ENCODE peak calls at places on chromosome 9, in four cellular contexts. One of them, this sample, is unnamed.
A peak's percentile ranks its signal among the peaks of the same experiment; 100 is the strongest.

GRCh38 chr9:136089697-136090045 is 5.4 kb downstream of the NACC2 start:
- DNase-seq in dorsolateral prefrontal cortex: no peak
- DNase-seq in upper lobe of right lung: no peak
- DNase-seq in uterus: no peak
- DNase-seq in this sample: no peak

GRCh38 chr9:27701664-27702063 is 128.4 kb upstream of the C9orf72 start:
- DNase-seq in uterus: no peak
- DNase-seq in upper lobe of right lung: no peak
- DNase-seq in dorsolateral prefrontal cortex: no peak
- DNase-seq in this sample: no peak

GRCh38 chr9:83649515-83649914 is 26.6 kb downstream of the IDNK start:
- DNase-seq in uterus: no peak
- DNase-seq in upper lobe of right lung: no peak
- DNase-seq in dorsolateral prefrontal cortex: no peak
- DNase-seq in this sample: no peak

GRCh38 chr9:89433826-89434225 is 64.1 kb downstream of the SEMA4D start:
- DNase-seq in dorsolateral prefrontal cortex: no peak
- DNase-seq in uterus: no peak
- DNase-seq in upper lobe of right lung: no peak
- DNase-seq in this sample: peak; percentile 16

GRCh38 chr9:86601697-86602096 is 247.5 kb upstream of the TUT7 start:
- DNase-seq in upper lobe of right lung: no peak
- DNase-seq in dorsolateral prefrontal cortex: no peak
- DNase-seq in uterus: no peak
- DNase-seq in this sample: no peak

GRCh38 chr9:114406441-114406840 is 18.7 kb upstream of the AKNA start:
- DNase-seq in dorsolateral prefrontal cortex: no peak
- DNase-seq in upper lobe of right lung: no peak
- DNase-seq in uterus: no peak
- DNase-seq in this sample: no peak

GRCh38 chr9:114606068-114606467 is 5.0 kb upstream of the TMEM268 start:
- DNase-seq in uterus: no peak
- DNase-seq in dorsolateral prefrontal cortex: no peak
- DNase-seq in upper lobe of right lung: no peak
- DNase-seq in this sample: no peak

GRCh38 chr9:5750569-5750968 is 82.3 kb downstream of the ERMP1 start:
- DNase-seq in uterus: no peak
- DNase-seq in upper lobe of right lung: no peak
- DNase-seq in dorsolateral prefrontal cortex: no peak
- DNase-seq in this sample: no peak

GRCh38 chr9:134707031-134707680 is 65.6 kb downstream of the COL5A1 start:
- DNase-seq in dorsolateral prefrontal cortex: no peak
- DNase-seq in upper lobe of right lung: no peak
- DNase-seq in uterus: peak; percentile 93
- DNase-seq in this sample: peak; percentile 43

GRCh38 chr9:127248241-127248640 is 16.3 kb upstream of the GARNL3 start:
- DNase-seq in upper lobe of right lung: no peak
- DNase-seq in dorsolateral prefrontal cortex: no peak
- DNase-seq in uterus: no peak
- DNase-seq in this sample: no peak

GRCh38 chr9:4042966-4043365 is 256.9 kb downstream of the GLIS3 start:
- DNase-seq in dorsolateral prefrontal cortex: no peak
- DNase-seq in uterus: no peak
- DNase-seq in upper lobe of right lung: no peak
- DNase-seq in this sample: no peak

GRCh38 chr9:132214027-132214622 is 52.3 kb downstream of the NTNG2 start:
- DNase-seq in upper lobe of right lung: peak; percentile 82
- DNase-seq in dorsolateral prefrontal cortex: peak; percentile 49
- DNase-seq in uterus: peak; percentile 79
- DNase-seq in this sample: peak; percentile 40

GRCh38 chr9:80701061-80701460 is 988.3 kb downstream of the TLE1 start:
- DNase-seq in uterus: no peak
- DNase-seq in dorsolateral prefrontal cortex: no peak
- DNase-seq in upper lobe of right lung: no peak
- DNase-seq in this sample: no peak

GRCh38 chr9:32873131-32873530 is 89.8 kb downstream of the TMEM215 start:
- DNase-seq in uterus: no peak
- DNase-seq in upper lobe of right lung: no peak
- DNase-seq in dorsolateral prefrontal cortex: no peak
- DNase-seq in this sample: no peak

GRCh38 chr9:4344946-4345345 is 45.1 kb upstream of the GLIS3 start:
- DNase-seq in uterus: no peak
- DNase-seq in upper lobe of right lung: no peak
- DNase-seq in dorsolateral prefrontal cortex: no peak
- DNase-seq in this sample: no peak

GRCh38 chr9:136745389-136746218 is 2.7 kb downstream of the LCN6 start:
- DNase-seq in dorsolateral prefrontal cortex: no peak
- DNase-seq in uterus: peak; percentile 44
- DNase-seq in upper lobe of right lung: no peak
- DNase-seq in this sample: no peak

GRCh38 chr9:71911908-71912325 is 478 bp downstream of the C9orf85 start:
- DNase-seq in upper lobe of right lung: no peak
- DNase-seq in uterus: no peak
- DNase-seq in dorsolateral prefrontal cortex: no peak
- DNase-seq in this sample: no peak

GRCh38 chr9:105401651-105402050 is 46.2 kb upstream of the FSD1L start:
- DNase-seq in dorsolateral prefrontal cortex: no peak
- DNase-seq in uterus: no peak
- DNase-seq in upper lobe of right lung: no peak
- DNase-seq in this sample: no peak

GRCh38 chr9:89408628-89409101 is 89.2 kb downstream of the SEMA4D start:
- DNase-seq in uterus: no peak
- DNase-seq in dorsolateral prefrontal cortex: no peak
- DNase-seq in upper lobe of right lung: no peak
- DNase-seq in this sample: no peak

GRCh38 chr9:97398999-97399758 is 12.7 kb upstream of the TDRD7 start:
- DNase-seq in uterus: peak; percentile 25
- DNase-seq in upper lobe of right lung: peak; percentile 87
- DNase-seq in dorsolateral prefrontal cortex: peak; percentile 57
- DNase-seq in this sample: peak; percentile 41

GRCh38 chr9:38768351-38768761 is 48.4 kb upstream of the FAM240B start:
- DNase-seq in dorsolateral prefrontal cortex: no peak
- DNase-seq in uterus: no peak
- DNase-seq in upper lobe of right lung: no peak
- DNase-seq in this sample: no peak

GRCh38 chr9:3526903-3527652 is 1.3 kb upstream of the RFX3 start:
- DNase-seq in dorsolateral prefrontal cortex: no peak
- DNase-seq in uterus: peak; percentile 11
- DNase-seq in upper lobe of right lung: peak; percentile 56
- DNase-seq in this sample: no peak

GRCh38 chr9:35909687-35910612 is 660 bp downstream of the SPAAR start:
- DNase-seq in dorsolateral prefrontal cortex: no peak
- DNase-seq in upper lobe of right lung: no peak
- DNase-seq in uterus: no peak
- DNase-seq in this sample: no peak

GRCh38 chr9:87102131-87102530 is 154.8 kb upstream of the GAS1 start:
- DNase-seq in dorsolateral prefrontal cortex: no peak
- DNase-seq in uterus: no peak
- DNase-seq in upper lobe of right lung: no peak
- DNase-seq in this sample: no peak

GRCh38 chr9:137446851-137447471 is 5.8 kb upstream of the ENTPD8 start:
- DNase-seq in dorsolateral prefrontal cortex: no peak
- DNase-seq in upper lobe of right lung: no peak
- DNase-seq in uterus: no peak
- DNase-seq in this sample: no peak

GRCh38 chr9:38687992-38688391 is 31.9 kb downstream of the FAM240B start:
- DNase-seq in dorsolateral prefrontal cortex: no peak
- DNase-seq in uterus: no peak
- DNase-seq in upper lobe of right lung: no peak
- DNase-seq in this sample: no peak

GRCh38 chr9:108655818-108656217 is 200.0 kb downstream of the ACTL7B start:
- DNase-seq in dorsolateral prefrontal cortex: no peak
- DNase-seq in uterus: no peak
- DNase-seq in upper lobe of right lung: no peak
- DNase-seq in this sample: no peak

GRCh38 chr9:14530301-14530700 is 162.9 kb downstream of the ZDHHC21 start:
- DNase-seq in upper lobe of right lung: no peak
- DNase-seq in dorsolateral prefrontal cortex: no peak
- DNase-seq in uterus: no peak
- DNase-seq in this sample: no peak

DNA sequence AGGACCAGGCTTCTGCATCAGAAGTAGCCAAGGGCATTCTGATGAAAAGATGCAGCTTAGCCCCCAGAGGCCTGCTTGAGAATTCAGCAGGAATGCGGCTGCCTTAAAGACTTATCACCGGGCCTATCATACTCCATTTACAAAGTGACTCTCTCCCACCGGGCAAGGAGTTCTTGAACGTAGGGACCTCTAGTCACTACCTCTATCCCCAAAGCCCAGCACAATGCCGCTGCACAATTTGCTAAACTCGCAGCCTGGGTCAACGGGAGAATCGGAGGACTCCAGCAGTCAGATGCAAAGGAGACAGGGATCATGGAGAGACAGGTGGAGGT is 663 bp downstream of the PDCL start:
- DNase-seq in uterus: no peak
- DNase-seq in upper lobe of right lung: no peak
- DNase-seq in dorsolateral prefrontal cortex: no peak
- DNase-seq in this sample: no peak
- TF ChIP-seq CTCF in uterus: no peak
- TF ChIP-seq CTCF in upper lobe of right lung: no peak
- TF ChIP-seq CTCF in dorsolateral prefrontal cortex: no peak
- TF ChIP-seq CTCF in this sample: no peak

GRCh38 chr9:116312221-116312620 is 158.6 kb downstream of the PAPPA start:
- DNase-seq in upper lobe of right lung: no peak
- DNase-seq in uterus: no peak
- DNase-seq in dorsolateral prefrontal cortex: no peak
- DNase-seq in this sample: no peak

GRCh38 chr9:116316231-116316630 is 162.6 kb downstream of the PAPPA start:
- DNase-seq in uterus: no peak
- DNase-seq in upper lobe of right lung: no peak
- DNase-seq in dorsolateral prefrontal cortex: no peak
- DNase-seq in this sample: no peak

GRCh38 chr9:116317503-116317902 is 163.9 kb downstream of the PAPPA start:
- DNase-seq in upper lobe of right lung: no peak
- DNase-seq in dorsolateral prefrontal cortex: no peak
- DNase-seq in uterus: no peak
- DNase-seq in this sample: no peak

GRCh38 chr9:116310212-116310611 is 156.6 kb downstream of the PAPPA start:
- DNase-seq in uterus: no peak
- DNase-seq in dorsolateral prefrontal cortex: no peak
- DNase-seq in upper lobe of right lung: no peak
- DNase-seq in this sample: no peak

GRCh38 chr9:116313638-116314037 is 160.0 kb downstream of the PAPPA start:
- DNase-seq in dorsolateral prefrontal cortex: no peak
- DNase-seq in uterus: no peak
- DNase-seq in upper lobe of right lung: no peak
- DNase-seq in this sample: no peak
- TF ChIP-seq CTCF in dorsolateral prefrontal cortex: no peak
- TF ChIP-seq CTCF in uterus: no peak
- TF ChIP-seq CTCF in upper lobe of right lung: no peak
- TF ChIP-seq CTCF in this sample: no peak

GRCh38 chr9:133375116-133375723 is 640 bp downstream of the SURF4 start:
- DNase-seq in dorsolateral prefrontal cortex: no peak
- DNase-seq in upper lobe of right lung: no peak
- DNase-seq in uterus: no peak
- DNase-seq in this sample: no peak
- TF ChIP-seq CTCF in dorsolateral prefrontal cortex: no peak
- TF ChIP-seq CTCF in upper lobe of right lung: no peak
- TF ChIP-seq CTCF in uterus: no peak
- TF ChIP-seq CTCF in this sample: no peak

GRCh38 chr9:37295796-37296195 is 126.7 kb upstream of the GRHPR start:
- DNase-seq in uterus: no peak
- DNase-seq in upper lobe of right lung: no peak
- DNase-seq in dorsolateral prefrontal cortex: no peak
- DNase-seq in this sample: no peak
- TF ChIP-seq CTCF in uterus: no peak
- TF ChIP-seq CTCF in upper lobe of right lung: peak; percentile 13
- TF ChIP-seq CTCF in dorsolateral prefrontal cortex: no peak
- TF ChIP-seq CTCF in this sample: no peak

GRCh38 chr9:91036826-91037510 is 235.3 kb downstream of the SYK start:
- DNase-seq in dorsolateral prefrontal cortex: peak; percentile 55
- DNase-seq in upper lobe of right lung: peak; percentile 86
- DNase-seq in uterus: peak; percentile 92
- DNase-seq in this sample: peak; percentile 63
- TF ChIP-seq CTCF in dorsolateral prefrontal cortex: peak; percentile 64
- TF ChIP-seq CTCF in upper lobe of right lung: peak; percentile 68
- TF ChIP-seq CTCF in uterus: peak; percentile 76
- TF ChIP-seq CTCF in this sample: peak; percentile 63

GRCh38 chr9:98774746-98775145 is 21.6 kb downstream of the ANKS6 start:
- DNase-seq in uterus: no peak
- DNase-seq in dorsolateral prefrontal cortex: no peak
- DNase-seq in upper lobe of right lung: no peak
- DNase-seq in this sample: no peak
- TF ChIP-seq CTCF in uterus: no peak
- TF ChIP-seq CTCF in dorsolateral prefrontal cortex: no peak
- TF ChIP-seq CTCF in upper lobe of right lung: peak; percentile 40
- TF ChIP-seq CTCF in this sample: peak; percentile 67

GRCh38 chr9:130444565-130445221 is at the start of gene ASS1:
- DNase-seq in upper lobe of right lung: peak; percentile 93
- DNase-seq in dorsolateral prefrontal cortex: no peak
- DNase-seq in uterus: peak; percentile 74
- DNase-seq in this sample: peak; percentile 16

GRCh38 chr9:130446111-130446861 is 1.5 kb downstream of the ASS1 start:
- DNase-seq in dorsolateral prefrontal cortex: no peak
- DNase-seq in upper lobe of right lung: peak; percentile 82
- DNase-seq in uterus: peak; percentile 97
- DNase-seq in this sample: peak; percentile 92

GRCh38 chr9:130443840-130444492 is 795 bp upstream of the ASS1 start:
- DNase-seq in dorsolateral prefrontal cortex: no peak
- DNase-seq in upper lobe of right lung: no peak
- DNase-seq in uterus: peak; percentile 63
- DNase-seq in this sample: no peak

GRCh38 chr9:130447193-130447816 is 2.5 kb downstream of the ASS1 start:
- DNase-seq in uterus: no peak
- DNase-seq in dorsolateral prefrontal cortex: no peak
- DNase-seq in upper lobe of right lung: no peak
- DNase-seq in this sample: no peak

GRCh38 chr9:130445268-130445983 is 665 bp downstream of the ASS1 start:
- DNase-seq in uterus: peak; percentile 65
- DNase-seq in dorsolateral prefrontal cortex: no peak
- DNase-seq in upper lobe of right lung: peak; percentile 81
- DNase-seq in this sample: peak; percentile 24
- TF ChIP-seq CTCF in uterus: no peak
- TF ChIP-seq CTCF in dorsolateral prefrontal cortex: no peak
- TF ChIP-seq CTCF in upper lobe of right lung: peak; percentile 16
- TF ChIP-seq CTCF in this sample: no peak

DNA sequence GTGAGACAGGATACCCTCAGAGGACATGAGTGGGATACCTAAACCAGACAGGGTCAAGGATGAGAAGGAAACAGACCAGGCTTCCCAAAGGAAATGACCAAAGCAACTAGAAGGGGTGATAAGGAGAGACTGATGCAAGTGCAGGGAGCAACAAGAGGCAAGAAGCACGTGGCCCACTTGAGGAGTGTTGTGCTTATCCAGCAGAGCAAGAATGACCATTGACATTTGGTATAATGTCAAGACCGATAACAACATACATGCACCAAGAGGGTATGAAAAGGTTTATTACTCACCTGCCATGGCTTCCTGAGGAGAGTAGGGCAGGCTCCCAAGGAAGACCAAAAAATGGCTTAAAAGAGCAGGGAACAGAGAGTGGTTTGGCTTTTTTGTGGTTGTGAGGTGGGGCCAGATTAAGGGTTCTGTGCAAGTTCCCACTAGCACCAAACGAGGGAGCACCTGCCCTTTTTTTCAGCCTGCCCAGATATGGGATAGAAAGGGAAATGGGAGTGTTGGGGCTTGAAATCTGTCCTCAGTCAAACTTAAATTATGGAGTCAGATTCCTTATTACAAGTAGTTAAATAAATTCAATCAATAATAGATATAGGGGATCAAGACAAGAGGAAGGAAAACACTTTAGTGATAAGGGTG is 513.6 kb downstream of the RASEF start:
- DNase-seq in upper lobe of right lung: no peak
- DNase-seq in uterus: no peak
- DNase-seq in dorsolateral prefrontal cortex: no peak
- DNase-seq in this sample: no peak
- TF ChIP-seq CTCF in upper lobe of right lung: no peak
- TF ChIP-seq CTCF in uterus: no peak
- TF ChIP-seq CTCF in dorsolateral prefrontal cortex: no peak
- TF ChIP-seq CTCF in this sample: no peak

This sample was measured in AG09319.